ENCODE peak calls at places on chromosomes 3 and 15, in seven cellular contexts. V is neuronal stem cell, K is fibroblast of lung, H is IMR-90, P is HepG2, S is HCT116, W is keratinocyte. O is an unnamed sample.
A peak's percentile ranks its signal among the peaks of the same experiment; 100 is the strongest.

GRCh38 chr3:73719413-73719831 is 94.7 kb upstream of the PDZRN3 start:
- DNase-seq in V (no peak), K (peak; percentile 59), H (peak; percentile 83), P (no peak), S (no peak), W (no peak), O (no peak)

GRCh38 chr3:170233532-170233931 is 11.3 kb downstream of the PRKCI start:
- DNase-seq in V (no peak), K (peak; percentile 90), H (peak; percentile 94), P (peak; percentile 5), S (no peak), W (no peak), O (no peak)

GRCh38 chr3:133948996-133949395 is 53.3 kb upstream of the RAB6B start:
- DNase-seq in V (no peak), K (no peak), H (no peak), P (no peak), S (no peak), W (no peak), O (no peak)

GRCh38 chr3:106345353-106346027 is 476.7 kb upstream of the CBLB start:
- DNase-seq in V (no peak), K (peak; percentile 100), H (peak; percentile 93), P (no peak), S (no peak), W (no peak), O (no peak)

GRCh38 chr3:88031543-88032148 is 27.2 kb downstream of the CGGBP1 start:
- DNase-seq in V (no peak), K (peak; percentile 46), H (peak; percentile 27), P (no peak), S (no peak), W (no peak), O (peak; percentile 58)

GRCh38 chr3:120908803-120909601 is 997 bp downstream of the STXBP5L start:
- DNase-seq in V (peak; percentile 11), K (no peak), H (no peak), P (no peak), S (no peak), W (no peak), O (no peak)

GRCh38 chr3:60215952-60216351 is 1035.3 kb downstream of the FHIT start:
- DNase-seq in V (no peak), K (no peak), H (no peak), P (no peak), S (no peak), W (no peak), O (no peak)

GRCh38 chr3:62602987-62603386 is 229.6 kb upstream of the FEZF2 start:
- DNase-seq in V (no peak), K (no peak), H (peak; percentile 34), P (no peak), S (no peak), W (no peak), O (no peak)

GRCh38 chr3:133448478-133449122 is 48.7 kb downstream of the BFSP2 start:
- DNase-seq in V (no peak), K (no peak), H (no peak), P (no peak), S (no peak), W (no peak), O (peak; percentile 98)

GRCh38 chr15:26081758-26082068 is 218.6 kb upstream of the ATP10A start:
- DNase-seq in V (no peak), K (no peak), H (no peak), P (peak; percentile 2), S (no peak), W (no peak), O (no peak)

GRCh38 chr3:107035176-107035575 is 342.1 kb upstream of the CCDC54 start:
- DNase-seq in V (no peak), K (no peak), H (no peak), P (no peak), S (no peak), W (no peak), O (no peak)

GRCh38 chr3:53844262-53845102 is 1.7 kb downstream of the CHDH start:
- DNase-seq in V (no peak), K (no peak), H (no peak), P (peak; percentile 85), S (no peak), W (no peak), O (no peak)

GRCh38 chr15:50315814-50316630 is 39.0 kb downstream of the GABPB1 start:
- DNase-seq in V (peak; percentile 15), K (peak; percentile 40), H (peak; percentile 68), P (peak; percentile 42), S (peak; percentile 31), W (no peak), O (peak; percentile 82)

GRCh38 chr3:189937302-189938255 is 183.1 kb downstream of the P3H2 start:
- DNase-seq in V (no peak), K (peak; percentile 100), H (peak; percentile 92), P (no peak), S (peak; percentile 99), W (peak; percentile 100), O (no peak)

GRCh38 chr15:59296181-59296617 is 76.5 kb downstream of the MYO1E start:
- DNase-seq in V (no peak), K (peak; percentile 94), H (peak; percentile 86), P (no peak), S (no peak), W (no peak), O (no peak)

GRCh38 chr15:80588801-80589200 is 106.3 kb upstream of the ABHD17C start:
- DNase-seq in V (no peak), K (peak; percentile 93), H (peak; percentile 100), P (peak; percentile 51), S (no peak), W (peak; percentile 66), O (no peak)

DNA sequence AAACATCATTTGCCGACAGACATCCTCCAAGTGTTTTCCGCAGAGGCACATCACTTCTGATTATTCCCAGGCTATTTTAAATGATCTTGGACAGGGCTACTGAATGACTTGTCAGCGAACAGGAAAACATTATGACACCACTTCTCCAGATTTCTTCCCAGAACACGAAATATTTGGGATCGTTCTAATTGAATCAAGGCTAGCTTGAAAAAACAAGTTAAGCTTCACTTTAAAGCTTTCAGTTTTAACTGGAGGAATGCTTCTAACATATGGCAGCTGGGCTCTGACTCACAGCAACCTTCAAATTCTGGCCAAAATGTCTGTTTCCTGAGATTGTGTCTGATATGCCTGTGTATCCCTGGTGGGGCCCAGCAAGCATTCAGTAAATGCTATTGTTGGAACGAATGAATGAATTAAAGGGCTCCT is 127.0 kb upstream of the ICE2 start:
- DNase-seq in V (no peak), K (peak; percentile 73), H (peak; percentile 81), P (no peak), S (no peak), W (no peak), O (no peak)
- H3K4me2 ChIP-seq in V (no peak overlapping the region), K (peak overlapping the region; percentile 61), H (peak overlapping the region; percentile 96), P (no peak overlapping the region), S (no peak overlapping the region), W (peak overlapping the region; percentile 61), O (no peak overlapping the region)

GRCh38 chr15:96622714-96623113 is 292.2 kb downstream of the NR2F2 start:
- DNase-seq in V (no peak), K (no peak), H (no peak), P (no peak), S (no peak), W (no peak), O (no peak)

DNA sequence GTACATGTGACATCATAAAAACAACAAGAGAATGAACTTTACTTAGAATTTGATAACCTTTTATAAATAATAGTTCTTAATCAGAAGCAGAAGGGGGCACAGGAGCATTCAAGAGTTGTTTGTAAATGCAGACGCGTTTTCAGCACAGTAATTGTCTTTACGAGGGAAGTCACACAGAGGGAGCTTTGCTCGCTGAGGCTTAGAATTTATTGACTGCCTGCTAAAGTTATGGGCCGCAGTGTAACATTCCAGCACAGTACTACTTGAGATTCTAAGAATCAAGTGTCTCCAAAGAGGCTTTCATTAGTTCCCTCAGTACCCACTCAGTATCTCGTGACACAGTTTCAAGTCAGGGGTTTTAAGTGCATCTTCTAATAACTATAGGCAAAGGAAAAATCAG is 288.7 kb downstream of the NR2F2 start:
- DNase-seq in V (no peak), K (no peak), H (no peak), P (no peak), S (no peak), W (no peak), O (no peak)
- H3K9ac ChIP-seq in V (no peak overlapping the region), K (no peak overlapping the region), H (no peak overlapping the region), P (no peak overlapping the region), S (no peak overlapping the region), W (no peak overlapping the region), O (no peak overlapping the region)

GRCh38 chr3:122794483-122794778 is 438 bp upstream of the SLC49A4 start:
- DNase-seq in V (no peak), K (peak; percentile 60), H (peak; percentile 64), P (no peak), S (no peak), W (no peak), O (no peak)

GRCh38 chr3:122793568-122794416 is at the start of gene HSPBAP1:
- DNase-seq in V (peak; percentile 86), K (peak; percentile 92), H (peak; percentile 91), P (peak; percentile 84), S (peak; percentile 87), W (peak; percentile 83), O (peak; percentile 98)

GRCh38 chr3:122794779-122795673 is at the start of gene SLC49A4:
- DNase-seq in V (peak; percentile 87), K (peak; percentile 66), H (peak; percentile 65), P (peak; percentile 65), S (peak; percentile 46), W (no peak), O (peak; percentile 90)

GRCh38 chr3:122797291-122797690 is 2.4 kb downstream of the SLC49A4 start:
- DNase-seq in V (no peak), K (peak; percentile 2), H (peak; percentile 8), P (no peak), S (no peak), W (no peak), O (no peak)

GRCh38 chr3:122795674-122795969 is 753 bp downstream of the SLC49A4 start:
- DNase-seq in V (no peak), K (no peak), H (peak; percentile 2), P (peak; percentile 29), S (no peak), W (no peak), O (no peak)
- H3K4me2 ChIP-seq in V (peak overlapping the region; percentile 92), K (peak overlapping the region; percentile 80), H (peak overlapping the region; percentile 93), P (peak overlapping the region; percentile 96), S (peak overlapping the region; percentile 92), W (peak overlapping the region; percentile 89), O (peak overlapping the region; percentile 97)

GRCh38 chr3:4508048-4508981 is 15.2 kb downstream of the ITPR1 start:
- DNase-seq in V (no peak), K (no peak), H (no peak), P (no peak), S (no peak), W (no peak), O (no peak)

GRCh38 chr3:4504340-4505261 is 11.5 kb downstream of the ITPR1 start:
- DNase-seq in V (no peak), K (no peak), H (no peak), P (no peak), S (no peak), W (no peak), O (no peak)

GRCh38 chr3:4507010-4507596 is 14.0 kb downstream of the ITPR1 start:
- DNase-seq in V (no peak), K (no peak), H (peak; percentile 5), P (peak; percentile 43), S (no peak), W (no peak), O (no peak)

GRCh38 chr3:4506559-4507009 is 13.4 kb downstream of the ITPR1 start:
- DNase-seq in V (no peak), K (no peak), H (no peak), P (no peak), S (no peak), W (no peak), O (no peak)

GRCh38 chr3:4505688-4506558 is 12.8 kb downstream of the ITPR1 start:
- DNase-seq in V (no peak), K (no peak), H (no peak), P (peak; percentile 24), S (no peak), W (no peak), O (no peak)
- H3K9ac ChIP-seq in V (no peak overlapping the region), K (no peak overlapping the region), H (no peak overlapping the region), P (no peak overlapping the region), S (no peak overlapping the region), W (no peak overlapping the region), O (no peak overlapping the region)

O was measured in Karpas-422.